ENCODE peak calls at places on chromosome 7, in eight cellular contexts. One of them, this sample, is unnamed.
A peak's percentile ranks its signal among the peaks of the same experiment; 100 is the strongest.

GRCh38 chr7:95046494-95047240 is 139.3 kb downstream of the PPP1R9A start:
- DNase-seq in tibial nerve: no peak
- DNase-seq in spleen: no peak
- DNase-seq in colonic mucosa: no peak
- DNase-seq in breast epithelium: no peak
- DNase-seq in HCT116: no peak
- DNase-seq in upper lobe of right lung: no peak
- DNase-seq in Panc1: no peak
- DNase-seq in this sample: no peak

GRCh38 chr7:151139071-151139521 is 28.4 kb downstream of the GBX1 start:
- DNase-seq in tibial nerve: no peak
- DNase-seq in spleen: peak; percentile 51
- DNase-seq in colonic mucosa: no peak
- DNase-seq in breast epithelium: no peak
- DNase-seq in HCT116: no peak
- DNase-seq in upper lobe of right lung: peak; percentile 57
- DNase-seq in Panc1: no peak
- DNase-seq in this sample: no peak

GRCh38 chr7:24383055-24383454 is 99.1 kb downstream of the NPY start:
- DNase-seq in tibial nerve: no peak
- DNase-seq in spleen: no peak
- DNase-seq in colonic mucosa: no peak
- DNase-seq in breast epithelium: no peak
- DNase-seq in HCT116: no peak
- DNase-seq in upper lobe of right lung: no peak
- DNase-seq in Panc1: no peak
- DNase-seq in this sample: no peak

GRCh38 chr7:2019693-2020511 is 212.8 kb downstream of the MAD1L1 start:
- DNase-seq in tibial nerve: peak; percentile 35
- DNase-seq in spleen: peak; percentile 92
- DNase-seq in colonic mucosa: peak; percentile 47
- DNase-seq in breast epithelium: no peak
- DNase-seq in HCT116: no peak
- DNase-seq in upper lobe of right lung: peak; percentile 89
- DNase-seq in Panc1: no peak
- DNase-seq in this sample: peak; percentile 16

GRCh38 chr7:92158660-92159575 is 20.0 kb downstream of the LRRD1 start:
- DNase-seq in tibial nerve: no peak
- DNase-seq in spleen: no peak
- DNase-seq in colonic mucosa: no peak
- DNase-seq in breast epithelium: no peak
- DNase-seq in HCT116: no peak
- DNase-seq in upper lobe of right lung: no peak
- DNase-seq in Panc1: no peak
- DNase-seq in this sample: no peak

GRCh38 chr7:116259156-116259555 is 48.8 kb downstream of the TES start:
- DNase-seq in tibial nerve: no peak
- DNase-seq in spleen: no peak
- DNase-seq in colonic mucosa: no peak
- DNase-seq in breast epithelium: no peak
- DNase-seq in HCT116: no peak
- DNase-seq in upper lobe of right lung: no peak
- DNase-seq in Panc1: no peak
- DNase-seq in this sample: no peak

GRCh38 chr7:17158261-17158660 is 140.2 kb upstream of the AHR start:
- DNase-seq in tibial nerve: no peak
- DNase-seq in spleen: no peak
- DNase-seq in colonic mucosa: no peak
- DNase-seq in breast epithelium: no peak
- DNase-seq in HCT116: no peak
- DNase-seq in upper lobe of right lung: no peak
- DNase-seq in Panc1: no peak
- DNase-seq in this sample: no peak

GRCh38 chr7:17041324-17041723 is 159.5 kb upstream of the AGR3 start:
- DNase-seq in tibial nerve: no peak
- DNase-seq in spleen: no peak
- DNase-seq in colonic mucosa: no peak
- DNase-seq in breast epithelium: no peak
- DNase-seq in HCT116: no peak
- DNase-seq in upper lobe of right lung: no peak
- DNase-seq in Panc1: no peak
- DNase-seq in this sample: no peak

GRCh38 chr7:35498416-35498815 is 196.5 kb downstream of the HERPUD2 start:
- DNase-seq in tibial nerve: no peak
- DNase-seq in spleen: no peak
- DNase-seq in colonic mucosa: no peak
- DNase-seq in breast epithelium: no peak
- DNase-seq in HCT116: no peak
- DNase-seq in upper lobe of right lung: no peak
- DNase-seq in Panc1: no peak
- DNase-seq in this sample: no peak

GRCh38 chr7:158010956-158011698 is 576.5 kb downstream of the PTPRN2 start:
- DNase-seq in tibial nerve: no peak
- DNase-seq in spleen: no peak
- DNase-seq in colonic mucosa: no peak
- DNase-seq in breast epithelium: no peak
- DNase-seq in HCT116: no peak
- DNase-seq in upper lobe of right lung: no peak
- DNase-seq in Panc1: no peak
- DNase-seq in this sample: no peak

GRCh38 chr7:26398436-26399308 is 107.0 kb downstream of the SNX10 start:
- DNase-seq in tibial nerve: peak; percentile 20
- DNase-seq in spleen: peak; percentile 93
- DNase-seq in colonic mucosa: peak; percentile 67
- DNase-seq in breast epithelium: peak; percentile 68
- DNase-seq in HCT116: no peak
- DNase-seq in upper lobe of right lung: peak; percentile 90
- DNase-seq in Panc1: no peak
- DNase-seq in this sample: peak; percentile 8

GRCh38 chr7:100486753-100487446 is 3.2 kb downstream of the NYAP1 start:
- DNase-seq in tibial nerve: no peak
- DNase-seq in spleen: peak; percentile 74
- DNase-seq in colonic mucosa: no peak
- DNase-seq in breast epithelium: no peak
- DNase-seq in HCT116: no peak
- DNase-seq in upper lobe of right lung: no peak
- DNase-seq in Panc1: no peak
- DNase-seq in this sample: no peak

GRCh38 chr7:44307905-44308740 is 17.3 kb downstream of the CAMK2B start:
- DNase-seq in tibial nerve: no peak
- DNase-seq in spleen: peak; percentile 57
- DNase-seq in colonic mucosa: peak; percentile 7
- DNase-seq in breast epithelium: peak; percentile 48
- DNase-seq in HCT116: no peak
- DNase-seq in upper lobe of right lung: peak; percentile 46
- DNase-seq in Panc1: no peak
- DNase-seq in this sample: no peak

GRCh38 chr7:92653136-92653535 is 62.9 kb upstream of the FAM133B start:
- DNase-seq in tibial nerve: no peak
- DNase-seq in spleen: no peak
- DNase-seq in colonic mucosa: no peak
- DNase-seq in breast epithelium: no peak
- DNase-seq in HCT116: no peak
- DNase-seq in upper lobe of right lung: no peak
- DNase-seq in Panc1: no peak
- DNase-seq in this sample: no peak

GRCh38 chr7:21980921-21981320 is 35.2 kb upstream of the CDCA7L start:
- DNase-seq in tibial nerve: no peak
- DNase-seq in spleen: no peak
- DNase-seq in colonic mucosa: no peak
- DNase-seq in breast epithelium: no peak
- DNase-seq in HCT116: no peak
- DNase-seq in upper lobe of right lung: no peak
- DNase-seq in Panc1: no peak
- DNase-seq in this sample: no peak

GRCh38 chr7:43763183-43763582 is 4.7 kb downstream of the BLVRA start:
- DNase-seq in tibial nerve: no peak
- DNase-seq in spleen: no peak
- DNase-seq in colonic mucosa: peak; percentile 15
- DNase-seq in breast epithelium: no peak
- DNase-seq in HCT116: no peak
- DNase-seq in upper lobe of right lung: no peak
- DNase-seq in Panc1: no peak
- DNase-seq in this sample: no peak

GRCh38 chr7:73774923-73775322 is 4.9 kb upstream of the CLDN3 start:
- DNase-seq in tibial nerve: no peak
- DNase-seq in spleen: no peak
- DNase-seq in colonic mucosa: no peak
- DNase-seq in breast epithelium: no peak
- DNase-seq in HCT116: no peak
- DNase-seq in upper lobe of right lung: no peak
- DNase-seq in Panc1: no peak
- DNase-seq in this sample: no peak

GRCh38 chr7:101362334-101363195 is at the start of gene COL26A1:
- DNase-seq in tibial nerve: no peak
- DNase-seq in spleen: peak; percentile 77
- DNase-seq in colonic mucosa: no peak
- DNase-seq in breast epithelium: no peak
- DNase-seq in HCT116: no peak
- DNase-seq in upper lobe of right lung: peak; percentile 69
- DNase-seq in Panc1: no peak
- DNase-seq in this sample: no peak

GRCh38 chr7:91628742-91629141 is 251.8 kb downstream of the MTERF1 start:
- DNase-seq in tibial nerve: no peak
- DNase-seq in spleen: no peak
- DNase-seq in colonic mucosa: no peak
- DNase-seq in breast epithelium: no peak
- DNase-seq in HCT116: no peak
- DNase-seq in upper lobe of right lung: no peak
- DNase-seq in Panc1: no peak
- DNase-seq in this sample: no peak

GRCh38 chr7:135321556-135321955 is 87.9 kb downstream of the STRA8 start:
- DNase-seq in tibial nerve: no peak
- DNase-seq in spleen: no peak
- DNase-seq in colonic mucosa: no peak
- DNase-seq in breast epithelium: no peak
- DNase-seq in HCT116: no peak
- DNase-seq in upper lobe of right lung: no peak
- DNase-seq in Panc1: no peak
- DNase-seq in this sample: no peak

GRCh38 chr7:19670806-19671205 is 38.0 kb downstream of the POLR1F start:
- DNase-seq in tibial nerve: no peak
- DNase-seq in spleen: no peak
- DNase-seq in colonic mucosa: no peak
- DNase-seq in breast epithelium: no peak
- DNase-seq in HCT116: no peak
- DNase-seq in upper lobe of right lung: no peak
- DNase-seq in Panc1: no peak
- DNase-seq in this sample: no peak

GRCh38 chr7:108310351-108310750 is 145.9 kb downstream of the NRCAM start:
- DNase-seq in tibial nerve: no peak
- DNase-seq in spleen: no peak
- DNase-seq in colonic mucosa: no peak
- DNase-seq in breast epithelium: no peak
- DNase-seq in HCT116: no peak
- DNase-seq in upper lobe of right lung: no peak
- DNase-seq in Panc1: no peak
- DNase-seq in this sample: no peak

GRCh38 chr7:47400001-47400400 is 181.9 kb downstream of the TNS3 start:
- DNase-seq in tibial nerve: no peak
- DNase-seq in spleen: no peak
- DNase-seq in colonic mucosa: no peak
- DNase-seq in breast epithelium: no peak
- DNase-seq in HCT116: no peak
- DNase-seq in upper lobe of right lung: no peak
- DNase-seq in Panc1: no peak
- DNase-seq in this sample: no peak

GRCh38 chr7:153245809-153246208 is 486.3 kb downstream of the ACTR3B start:
- DNase-seq in tibial nerve: no peak
- DNase-seq in spleen: no peak
- DNase-seq in colonic mucosa: no peak
- DNase-seq in breast epithelium: no peak
- DNase-seq in HCT116: no peak
- DNase-seq in upper lobe of right lung: no peak
- DNase-seq in Panc1: no peak
- DNase-seq in this sample: no peak

GRCh38 chr7:11858668-11859302 is 26.8 kb upstream of the THSD7A start:
- DNase-seq in tibial nerve: no peak
- DNase-seq in spleen: no peak
- DNase-seq in colonic mucosa: no peak
- DNase-seq in breast epithelium: no peak
- DNase-seq in HCT116: no peak
- DNase-seq in upper lobe of right lung: no peak
- DNase-seq in Panc1: no peak
- DNase-seq in this sample: no peak

GRCh38 chr7:15478401-15478800 is 83.4 kb downstream of the AGMO start:
- DNase-seq in tibial nerve: no peak
- DNase-seq in spleen: no peak
- DNase-seq in colonic mucosa: no peak
- DNase-seq in breast epithelium: no peak
- DNase-seq in HCT116: no peak
- DNase-seq in upper lobe of right lung: no peak
- DNase-seq in Panc1: no peak
- DNase-seq in this sample: no peak
- H3K27ac ChIP-seq in tibial nerve: no peak overlapping the region
- H3K27ac ChIP-seq in spleen: no peak overlapping the region
- H3K27ac ChIP-seq in colonic mucosa: no peak overlapping the region
- H3K27ac ChIP-seq in breast epithelium: no peak overlapping the region
- H3K27ac ChIP-seq in HCT116: no peak overlapping the region
- H3K27ac ChIP-seq in upper lobe of right lung: no peak overlapping the region
- H3K27ac ChIP-seq in Panc1: no peak overlapping the region
- H3K27ac ChIP-seq in this sample: no peak overlapping the region

GRCh38 chr7:39631736-39632304 is 8.4 kb downstream of the RALA start:
- DNase-seq in tibial nerve: no peak
- DNase-seq in spleen: no peak
- DNase-seq in colonic mucosa: no peak
- DNase-seq in breast epithelium: no peak
- DNase-seq in HCT116: no peak
- DNase-seq in upper lobe of right lung: no peak
- DNase-seq in Panc1: no peak
- DNase-seq in this sample: no peak
- H3K4me1 ChIP-seq in tibial nerve: peaks cover 7% of the 10 kb centered on the region
- H3K4me1 ChIP-seq in spleen: peaks cover 10% of the 10 kb centered on the region
- H3K4me1 ChIP-seq in colonic mucosa: no peaks in the 10 kb centered on the region
- H3K4me1 ChIP-seq in breast epithelium: no peaks in the 10 kb centered on the region
- H3K4me1 ChIP-seq in HCT116: peaks cover 8% of the 10 kb centered on the region
- H3K4me1 ChIP-seq in upper lobe of right lung: peaks cover 16% of the 10 kb centered on the region
- H3K4me1 ChIP-seq in Panc1: peaks cover 6% of the 10 kb centered on the region
- H3K4me1 ChIP-seq in this sample: no peaks in the 10 kb centered on the region

GRCh38 chr7:51451751-51452465 is 135.3 kb upstream of the COBL start:
- DNase-seq in tibial nerve: no peak
- DNase-seq in spleen: no peak
- DNase-seq in colonic mucosa: no peak
- DNase-seq in breast epithelium: no peak
- DNase-seq in HCT116: no peak
- DNase-seq in upper lobe of right lung: no peak
- DNase-seq in Panc1: no peak
- DNase-seq in this sample: no peak
- H3K27ac ChIP-seq in tibial nerve: no peak overlapping the region
- H3K27ac ChIP-seq in spleen: no peak overlapping the region
- H3K27ac ChIP-seq in colonic mucosa: no peak overlapping the region
- H3K27ac ChIP-seq in breast epithelium: no peak overlapping the region
- H3K27ac ChIP-seq in HCT116: no peak overlapping the region
- H3K27ac ChIP-seq in upper lobe of right lung: no peak overlapping the region
- H3K27ac ChIP-seq in Panc1: no peak overlapping the region
- H3K27ac ChIP-seq in this sample: no peak overlapping the region

DNA sequence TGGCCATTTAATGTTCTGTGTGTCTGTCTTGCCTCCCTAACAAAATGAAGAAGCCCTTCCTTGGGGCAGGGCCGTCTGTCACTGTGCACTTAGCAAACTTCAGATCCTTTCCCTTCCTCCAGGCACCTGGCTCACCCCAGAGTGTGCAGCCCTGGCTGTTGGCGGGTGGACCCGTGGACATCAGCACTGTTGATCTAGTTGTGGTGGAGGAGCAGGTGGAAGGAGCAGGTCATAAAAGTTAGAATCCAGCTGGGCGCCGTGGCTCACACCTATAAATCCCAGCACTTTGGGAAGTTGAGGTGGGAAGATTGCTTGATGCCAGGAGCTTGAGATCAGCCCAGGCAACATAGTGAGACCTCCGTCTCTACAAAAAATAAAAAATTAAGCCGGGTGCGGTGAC is 12.7 kb downstream of the RAB19 start:
- DNase-seq in tibial nerve: no peak
- DNase-seq in spleen: no peak
- DNase-seq in colonic mucosa: peak; percentile 68
- DNase-seq in breast epithelium: no peak
- DNase-seq in HCT116: no peak
- DNase-seq in upper lobe of right lung: no peak
- DNase-seq in Panc1: no peak
- DNase-seq in this sample: no peak
- H3K4me1 ChIP-seq in tibial nerve: no peaks in the 10 kb centered on the region
- H3K4me1 ChIP-seq in spleen: no peaks in the 10 kb centered on the region
- H3K4me1 ChIP-seq in colonic mucosa: no peaks in the 10 kb centered on the region
- H3K4me1 ChIP-seq in breast epithelium: no peaks in the 10 kb centered on the region
- H3K4me1 ChIP-seq in HCT116: no peaks in the 10 kb centered on the region
- H3K4me1 ChIP-seq in upper lobe of right lung: no peaks in the 10 kb centered on the region
- H3K4me1 ChIP-seq in Panc1: no peaks in the 10 kb centered on the region
- H3K4me1 ChIP-seq in this sample: no peaks in the 10 kb centered on the region